ENCODE peak calls at places on chromosome 15, in six cellular contexts. One of them, this sample, is unnamed.
A peak's percentile ranks its signal among the peaks of the same experiment; 100 is the strongest.

GRCh38 chr15:59406446-59406845 is 31.5 kb upstream of the FAM81A start:
- DNase-seq in AG09309: no peak
- DNase-seq in psoas muscle: no peak
- DNase-seq in mesothelial cell of epicardium: no peak
- DNase-seq in natural killer cell: no peak
- DNase-seq in lower lobe of right lung: no peak
- DNase-seq in this sample: no peak

GRCh38 chr15:51401872-51402517 is 60.5 kb downstream of the GLDN start:
- DNase-seq in mesothelial cell of epicardium: no peak
- DNase-seq in lower lobe of right lung: peak; percentile 67
- DNase-seq in AG09309: no peak
- DNase-seq in natural killer cell: no peak
- DNase-seq in psoas muscle: no peak
- DNase-seq in this sample: peak; percentile 48

GRCh38 chr15:48965972-48966371 is 2.3 kb upstream of the SHC4 start:
- DNase-seq in AG09309: no peak
- DNase-seq in natural killer cell: no peak
- DNase-seq in psoas muscle: no peak
- DNase-seq in mesothelial cell of epicardium: no peak
- DNase-seq in lower lobe of right lung: no peak
- DNase-seq in this sample: no peak

GRCh38 chr15:82856397-82857170 is 47.2 kb downstream of the WHAMM start:
- DNase-seq in natural killer cell: no peak
- DNase-seq in mesothelial cell of epicardium: no peak
- DNase-seq in psoas muscle: peak; percentile 18
- DNase-seq in lower lobe of right lung: no peak
- DNase-seq in AG09309: no peak
- DNase-seq in this sample: no peak

GRCh38 chr15:76929011-76929760 is 2.4 kb upstream of the RCN2 start:
- DNase-seq in natural killer cell: no peak
- DNase-seq in AG09309: no peak
- DNase-seq in lower lobe of right lung: no peak
- DNase-seq in psoas muscle: no peak
- DNase-seq in mesothelial cell of epicardium: no peak
- DNase-seq in this sample: no peak

GRCh38 chr15:41981373-41982132 is 9.2 kb upstream of the EHD4 start:
- DNase-seq in psoas muscle: peak; percentile 7
- DNase-seq in AG09309: no peak
- DNase-seq in mesothelial cell of epicardium: no peak
- DNase-seq in natural killer cell: no peak
- DNase-seq in lower lobe of right lung: no peak
- DNase-seq in this sample: no peak

GRCh38 chr15:44381223-44381622 is 46.2 kb upstream of the CTDSPL2 start:
- DNase-seq in lower lobe of right lung: no peak
- DNase-seq in psoas muscle: no peak
- DNase-seq in mesothelial cell of epicardium: no peak
- DNase-seq in AG09309: no peak
- DNase-seq in natural killer cell: no peak
- DNase-seq in this sample: no peak

GRCh38 chr15:33735637-33736247 is 232.6 kb upstream of the CHRM5 start:
- DNase-seq in natural killer cell: no peak
- DNase-seq in mesothelial cell of epicardium: no peak
- DNase-seq in psoas muscle: no peak
- DNase-seq in AG09309: no peak
- DNase-seq in lower lobe of right lung: no peak
- DNase-seq in this sample: peak; percentile 20

GRCh38 chr15:69854521-69855171 is 243.1 kb downstream of the TLE3 start:
- DNase-seq in mesothelial cell of epicardium: no peak
- DNase-seq in psoas muscle: no peak
- DNase-seq in lower lobe of right lung: no peak
- DNase-seq in AG09309: peak; percentile 73
- DNase-seq in natural killer cell: no peak
- DNase-seq in this sample: no peak

GRCh38 chr15:72047020-72047419 is 70.9 kb downstream of the MYO9A start:
- DNase-seq in natural killer cell: no peak
- DNase-seq in AG09309: no peak
- DNase-seq in lower lobe of right lung: no peak
- DNase-seq in psoas muscle: no peak
- DNase-seq in mesothelial cell of epicardium: no peak
- DNase-seq in this sample: no peak

GRCh38 chr15:84023636-84024035 is 211.9 kb upstream of the GOLGA6L4 start:
- DNase-seq in mesothelial cell of epicardium: no peak
- DNase-seq in natural killer cell: no peak
- DNase-seq in psoas muscle: no peak
- DNase-seq in lower lobe of right lung: no peak
- DNase-seq in AG09309: no peak
- DNase-seq in this sample: peak; percentile 21

GRCh38 chr15:29278436-29279099 is 8.9 kb upstream of the NSMCE3 start:
- DNase-seq in mesothelial cell of epicardium: no peak
- DNase-seq in natural killer cell: no peak
- DNase-seq in psoas muscle: no peak
- DNase-seq in lower lobe of right lung: no peak
- DNase-seq in AG09309: peak; percentile 69
- DNase-seq in this sample: no peak

GRCh38 chr15:77574521-77575202 is 58.0 kb downstream of the LINGO1 start:
- DNase-seq in AG09309: no peak
- DNase-seq in lower lobe of right lung: no peak
- DNase-seq in psoas muscle: no peak
- DNase-seq in natural killer cell: no peak
- DNase-seq in mesothelial cell of epicardium: no peak
- DNase-seq in this sample: no peak

GRCh38 chr15:32919749-32920414 is 202.1 kb downstream of the GREM1 start:
- DNase-seq in psoas muscle: no peak
- DNase-seq in mesothelial cell of epicardium: no peak
- DNase-seq in lower lobe of right lung: no peak
- DNase-seq in natural killer cell: no peak
- DNase-seq in AG09309: peak; percentile 96
- DNase-seq in this sample: no peak

GRCh38 chr15:97235285-97235985 is 725.1 kb upstream of the ARRDC4 start:
- DNase-seq in lower lobe of right lung: no peak
- DNase-seq in psoas muscle: no peak
- DNase-seq in mesothelial cell of epicardium: peak; percentile 27
- DNase-seq in natural killer cell: peak; percentile 15
- DNase-seq in AG09309: no peak
- DNase-seq in this sample: peak; percentile 74

GRCh38 chr15:100740105-100740504 is 137.7 kb downstream of the ASB7 start:
- DNase-seq in natural killer cell: no peak
- DNase-seq in psoas muscle: no peak
- DNase-seq in lower lobe of right lung: no peak
- DNase-seq in AG09309: no peak
- DNase-seq in mesothelial cell of epicardium: no peak
- DNase-seq in this sample: no peak

GRCh38 chr15:31461911-31462480 is 135.4 kb downstream of the KLF13 start:
- DNase-seq in lower lobe of right lung: no peak
- DNase-seq in AG09309: no peak
- DNase-seq in mesothelial cell of epicardium: no peak
- DNase-seq in natural killer cell: no peak
- DNase-seq in psoas muscle: no peak
- DNase-seq in this sample: no peak

GRCh38 chr15:64536244-64536836 is 76.0 kb downstream of the ZNF609 start:
- DNase-seq in mesothelial cell of epicardium: no peak
- DNase-seq in lower lobe of right lung: no peak
- DNase-seq in AG09309: peak; percentile 40
- DNase-seq in psoas muscle: no peak
- DNase-seq in natural killer cell: no peak
- DNase-seq in this sample: no peak

GRCh38 chr15:41417812-41418211 is 917 bp downstream of the RTF1 start:
- DNase-seq in psoas muscle: no peak
- DNase-seq in natural killer cell: no peak
- DNase-seq in lower lobe of right lung: no peak
- DNase-seq in mesothelial cell of epicardium: no peak
- DNase-seq in AG09309: no peak
- DNase-seq in this sample: no peak

GRCh38 chr15:65986416-65986815 is 117.1 kb downstream of the RAB11A start:
- DNase-seq in psoas muscle: no peak
- DNase-seq in AG09309: no peak
- DNase-seq in natural killer cell: no peak
- DNase-seq in lower lobe of right lung: no peak
- DNase-seq in mesothelial cell of epicardium: no peak
- DNase-seq in this sample: no peak

GRCh38 chr15:58182460-58183163 is 44.4 kb downstream of the AQP9 start:
- DNase-seq in natural killer cell: no peak
- DNase-seq in mesothelial cell of epicardium: peak; percentile 32
- DNase-seq in psoas muscle: peak; percentile 57
- DNase-seq in lower lobe of right lung: no peak
- DNase-seq in AG09309: no peak
- DNase-seq in this sample: peak; percentile 37

GRCh38 chr15:42800731-42801474 is 64.0 kb upstream of the CDAN1 start:
- DNase-seq in psoas muscle: no peak
- DNase-seq in natural killer cell: no peak
- DNase-seq in lower lobe of right lung: no peak
- DNase-seq in AG09309: no peak
- DNase-seq in mesothelial cell of epicardium: no peak
- DNase-seq in this sample: peak; percentile 2

GRCh38 chr15:77504310-77504709 is 83.6 kb downstream of the HMG20A start:
- DNase-seq in natural killer cell: no peak
- DNase-seq in AG09309: no peak
- DNase-seq in mesothelial cell of epicardium: no peak
- DNase-seq in psoas muscle: peak; percentile 82
- DNase-seq in lower lobe of right lung: peak; percentile 78
- DNase-seq in this sample: no peak

DNA sequence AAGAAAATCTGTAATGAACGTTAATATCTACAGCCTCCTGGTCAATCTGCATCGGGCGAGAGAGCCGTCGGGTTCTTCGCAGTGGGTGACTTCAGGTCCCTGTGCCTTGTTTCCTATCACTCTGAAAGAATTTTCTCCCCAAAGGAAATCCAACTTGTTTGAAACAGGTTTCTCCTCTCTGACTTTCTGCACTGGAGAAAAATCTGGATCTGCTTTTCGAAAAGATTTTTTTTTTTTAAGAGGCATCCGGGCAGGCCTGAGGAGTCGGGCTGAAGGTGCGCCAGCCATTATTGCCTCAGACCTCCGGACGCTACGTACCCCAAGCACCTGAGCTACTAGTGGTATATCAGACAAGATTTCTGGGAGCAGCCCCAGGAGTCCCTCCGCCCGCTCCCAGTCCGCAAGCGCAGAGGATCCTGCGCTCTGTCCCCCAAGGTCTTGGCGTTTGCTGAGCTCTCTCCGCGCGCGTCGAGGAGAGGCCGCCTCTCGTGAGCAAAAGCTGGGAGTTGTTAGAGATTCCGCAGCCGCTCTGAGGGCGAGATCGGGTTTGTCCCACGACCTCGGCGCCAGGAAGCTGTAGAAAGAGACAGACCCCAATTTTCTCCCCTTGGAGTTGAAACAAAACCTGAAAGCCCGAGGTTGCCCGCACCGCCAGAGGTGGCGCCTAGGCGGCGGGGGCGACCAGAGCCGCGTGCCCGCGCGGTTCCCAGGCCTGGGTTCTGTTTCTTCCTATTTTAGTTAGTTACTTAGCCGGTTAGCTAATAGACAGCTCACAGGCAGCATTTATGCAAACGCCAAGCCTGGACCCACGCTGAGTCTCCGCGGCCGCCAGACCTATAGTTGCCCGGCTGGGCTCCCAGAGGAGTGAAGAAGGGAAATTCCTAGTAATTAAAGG is 72.4 kb upstream of the POLG start:
- DNase-seq in natural killer cell: no peak
- DNase-seq in lower lobe of right lung: no peak
- DNase-seq in AG09309: no peak
- DNase-seq in psoas muscle: no peak
- DNase-seq in mesothelial cell of epicardium: no peak
- DNase-seq in this sample: no peak
- TF ChIP-seq CTCF in natural killer cell: no peak
- TF ChIP-seq CTCF in lower lobe of right lung: no peak
- TF ChIP-seq CTCF in AG09309: peak; percentile 11
- TF ChIP-seq CTCF in psoas muscle: no peak
- TF ChIP-seq CTCF in mesothelial cell of epicardium: no peak
- TF ChIP-seq CTCF in this sample: peak; percentile 14

DNA sequence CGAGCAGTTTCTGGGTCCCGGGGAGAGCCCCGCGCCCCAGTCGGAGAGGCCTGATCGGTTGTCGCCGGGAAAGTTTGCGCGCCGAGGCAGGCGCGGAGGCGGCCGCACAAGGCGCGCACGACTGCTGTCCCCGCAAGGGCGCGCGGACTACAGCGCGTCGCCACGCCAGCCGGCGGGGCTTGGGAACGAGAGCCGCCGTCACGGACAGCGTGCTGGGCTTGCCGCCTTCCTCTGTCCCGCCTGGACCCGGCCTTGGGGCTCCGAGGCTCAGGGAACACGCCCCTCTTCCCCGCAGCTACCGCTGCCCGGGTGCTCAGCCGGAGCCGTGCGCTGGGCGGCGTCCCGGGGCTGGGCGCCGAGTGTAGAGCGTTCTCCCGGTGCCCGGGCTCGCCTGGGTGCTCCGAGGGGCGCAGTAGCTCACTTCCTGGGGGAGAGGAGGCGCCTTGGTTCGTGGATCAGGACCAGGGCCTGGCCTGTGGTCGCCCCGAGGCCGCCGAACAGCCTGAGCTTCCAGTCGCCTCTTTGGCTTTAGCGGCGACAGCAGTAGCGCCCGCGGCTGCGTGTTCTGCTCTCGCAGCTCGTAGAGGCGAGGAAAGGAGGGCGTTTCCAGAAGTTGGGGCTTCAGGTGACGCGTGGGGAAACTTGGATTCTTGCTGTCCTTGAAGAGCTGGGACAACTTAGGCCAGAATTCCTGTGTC is 226.6 kb upstream of the C2CD4B start:
- DNase-seq in AG09309: no peak
- DNase-seq in mesothelial cell of epicardium: peak; percentile 34
- DNase-seq in psoas muscle: peak; percentile 86
- DNase-seq in lower lobe of right lung: peak; percentile 53
- DNase-seq in natural killer cell: peak; percentile 17
- DNase-seq in this sample: peak; percentile 38
- TF ChIP-seq CTCF in AG09309: peak; percentile 45
- TF ChIP-seq CTCF in mesothelial cell of epicardium: no peak
- TF ChIP-seq CTCF in psoas muscle: peak; percentile 57
- TF ChIP-seq CTCF in lower lobe of right lung: peak; percentile 38
- TF ChIP-seq CTCF in natural killer cell: no peak
- TF ChIP-seq CTCF in this sample: peak; percentile 45

DNA sequence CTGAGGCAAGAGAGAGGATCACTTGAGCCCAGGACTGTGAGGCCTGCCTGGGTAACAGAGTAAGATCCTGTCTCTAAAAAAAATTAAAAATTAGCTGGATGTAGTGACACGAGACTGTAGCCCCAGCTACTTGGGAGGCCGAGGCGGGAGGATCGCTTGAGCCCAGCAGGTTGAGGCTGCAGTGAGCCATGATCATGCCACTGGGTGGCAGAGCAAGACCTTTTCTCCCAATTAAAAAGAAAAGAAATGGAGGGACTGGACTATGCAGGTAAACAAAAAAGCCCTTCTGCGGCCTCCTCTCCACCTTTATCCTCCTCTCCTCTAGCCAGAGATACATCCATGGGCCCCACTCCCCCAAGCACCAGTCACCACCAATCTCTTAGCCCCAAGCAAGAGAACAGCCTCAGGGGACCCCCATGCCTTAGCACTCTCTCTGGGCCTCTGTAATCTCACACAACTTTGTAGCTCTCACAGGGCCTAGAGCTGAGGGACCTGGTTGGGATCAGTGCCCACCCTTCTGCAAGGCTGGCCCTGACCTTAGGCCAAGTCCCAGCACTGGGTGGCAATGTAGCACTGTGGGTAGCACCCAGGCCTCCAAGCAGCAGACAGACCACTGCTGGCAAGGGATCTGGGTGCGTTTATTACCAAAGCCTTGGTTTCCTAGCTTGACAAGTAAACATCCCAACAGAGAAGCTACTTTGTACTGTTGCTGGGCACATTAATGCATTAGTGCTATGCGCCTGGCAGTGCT is 43.4 kb downstream of the FAM174B start:
- DNase-seq in natural killer cell: no peak
- DNase-seq in psoas muscle: no peak
- DNase-seq in mesothelial cell of epicardium: no peak
- DNase-seq in AG09309: no peak
- DNase-seq in lower lobe of right lung: no peak
- DNase-seq in this sample: no peak
- TF ChIP-seq CTCF in natural killer cell: no peak
- TF ChIP-seq CTCF in psoas muscle: no peak
- TF ChIP-seq CTCF in mesothelial cell of epicardium: no peak
- TF ChIP-seq CTCF in AG09309: no peak
- TF ChIP-seq CTCF in lower lobe of right lung: no peak
- TF ChIP-seq CTCF in this sample: no peak

GRCh38 chr15:74414603-74415338 is 19.0 kb downstream of the SEMA7A start:
- DNase-seq in AG09309: no peak
- DNase-seq in lower lobe of right lung: no peak
- DNase-seq in mesothelial cell of epicardium: no peak
- DNase-seq in psoas muscle: no peak
- DNase-seq in natural killer cell: no peak
- DNase-seq in this sample: no peak
- TF ChIP-seq CTCF in AG09309: no peak
- TF ChIP-seq CTCF in lower lobe of right lung: no peak
- TF ChIP-seq CTCF in mesothelial cell of epicardium: no peak
- TF ChIP-seq CTCF in psoas muscle: no peak
- TF ChIP-seq CTCF in natural killer cell: no peak
- TF ChIP-seq CTCF in this sample: no peak